ENCODE peak calls at places on chromosomes 13 and 19, in seven cellular contexts. E is spleen, G is NCI-H1105 treated with DMSO at 0.1 percent for 48 hours, K is fibroblast of lung, Z is NCI-H187, C is T-helper 22 cell, I is neuronal stem cell. A is an unnamed sample.

GRCh38 chr19:35268546-35269424 is at the start of gene USF2:
- DNase-seq in E (peak; percentile 94), G (peak; percentile 67), K (peak; percentile 62), Z (no peak), C (peak; percentile 58), I (peak; percentile 48), A (peak; percentile 26)

GRCh38 chr13:110109140-110109783 is 197.7 kb downstream of the COL4A1 start:
- DNase-seq in E (no peak), G (no peak), K (no peak), Z (no peak), C (no peak), I (no peak), A (no peak)

GRCh38 chr19:4795400-4795799 is 3.9 kb downstream of the FEM1A start:
- DNase-seq in E (no peak), G (no peak), K (peak; percentile 50), Z (no peak), C (no peak), I (no peak), A (no peak)

GRCh38 chr13:34620073-34620858 is 321.8 kb upstream of the NBEA start:
- DNase-seq in E (no peak), G (peak; percentile 24), K (no peak), Z (no peak), C (no peak), I (no peak), A (no peak)

GRCh38 chr13:110137677-110138008 is 169.3 kb downstream of the COL4A1 start:
- DNase-seq in E (no peak), G (peak; percentile 87), K (no peak), Z (no peak), C (no peak), I (no peak), A (no peak)

GRCh38 chr19:15118248-15118647 is 11.0 kb downstream of the SYDE1 start:
- DNase-seq in E (no peak), G (no peak), K (no peak), Z (no peak), C (no peak), I (no peak), A (peak; percentile 54)

GRCh38 chr19:2906631-2907195 is 6.0 kb downstream of the ZNF57 start:
- DNase-seq in E (no peak), G (no peak), K (no peak), Z (no peak), C (no peak), I (no peak), A (no peak)

GRCh38 chr13:75467009-75467728 is 14.8 kb downstream of the TBC1D4 start:
- DNase-seq in E (no peak), G (no peak), K (no peak), Z (no peak), C (no peak), I (no peak), A (no peak)

GRCh38 chr19:4363571-4364304 is 20.4 kb downstream of the MPND start:
- DNase-seq in E (peak; percentile 74), G (no peak), K (no peak), Z (no peak), C (no peak), I (no peak), A (peak; percentile 87)

GRCh38 chr13:81888855-81889254 is 1547.9 kb upstream of the SPRY2 start:
- DNase-seq in E (no peak), G (no peak), K (no peak), Z (no peak), C (no peak), I (no peak), A (no peak)

GRCh38 chr19:40771101-40771539 is 4.2 kb upstream of the MIA start:
- DNase-seq in E (no peak), G (no peak), K (no peak), Z (no peak), C (no peak), I (no peak), A (no peak)

GRCh38 chr13:65856464-65856863 is 1373.7 kb downstream of the PCDH9 start:
- DNase-seq in E (no peak), G (no peak), K (peak; percentile 58), Z (no peak), C (no peak), I (no peak), A (no peak)

GRCh38 chr19:37346091-37346490 is 24.8 kb upstream of the ZNF527 start:
- DNase-seq in E (no peak), G (no peak), K (no peak), Z (no peak), C (no peak), I (no peak), A (no peak)

GRCh38 chr19:48819366-48819816 is 8.6 kb upstream of the BCAT2 start:
- DNase-seq in E (no peak), G (no peak), K (peak; percentile 70), Z (no peak), C (no peak), I (no peak), A (no peak)

GRCh38 chr13:43573787-43574562 is 212.8 kb downstream of the ENOX1 start:
- DNase-seq in E (no peak), G (no peak), K (peak; percentile 28), Z (no peak), C (no peak), I (no peak), A (no peak)

GRCh38 chr19:13692096-13692495 is 72.2 kb upstream of the MRI1 start:
- DNase-seq in E (no peak), G (peak; percentile 61), K (peak; percentile 84), Z (no peak), C (no peak), I (no peak), A (no peak)

GRCh38 chr19:6739884-6740588 is 556 bp downstream of the TRIP10 start:
- DNase-seq in E (peak; percentile 82), G (no peak), K (no peak), Z (no peak), C (no peak), I (no peak), A (no peak)

GRCh38 chr19:33953023-33953422 is 156.4 kb downstream of the KCTD15 start:
- DNase-seq in E (no peak), G (no peak), K (no peak), Z (no peak), C (no peak), I (no peak), A (no peak)

GRCh38 chr19:32819415-32820400 is 49.9 kb downstream of the SLC7A9 start:
- DNase-seq in E (no peak), G (no peak), K (no peak), Z (peak; percentile 16), C (no peak), I (no peak), A (peak; percentile 46)

GRCh38 chr13:45873491-45874360 is 22.2 kb upstream of the SIAH3 start:
- DNase-seq in E (no peak), G (no peak), K (peak; percentile 42), Z (no peak), C (no peak), I (no peak), A (no peak)

GRCh38 chr13:36520111-36520510 is 87.8 kb downstream of the CCNA1 start:
- DNase-seq in E (no peak), G (no peak), K (peak; percentile 30), Z (no peak), C (no peak), I (no peak), A (no peak)

GRCh38 chr19:52584686-52585085 is 14.6 kb downstream of the ZNF701 start:
- DNase-seq in E (no peak), G (no peak), K (no peak), Z (no peak), C (no peak), I (no peak), A (no peak)

GRCh38 chr19:37991176-37991835 is 84.3 kb downstream of the SIPA1L3 start:
- DNase-seq in E (peak; percentile 47), G (no peak), K (no peak), Z (no peak), C (no peak), I (no peak), A (no peak)

GRCh38 chr13:46749951-46750350 is 47.0 kb downstream of the ESD start:
- DNase-seq in E (no peak), G (no peak), K (peak; percentile 80), Z (no peak), C (no peak), I (no peak), A (no peak)

GRCh38 chr13:62250501-62251175 is 835.0 kb upstream of the PCDH20 start:
- DNase-seq in E (no peak), G (no peak), K (peak; percentile 6), Z (no peak), C (no peak), I (no peak), A (no peak)

GRCh38 chr19:38721496-38721895 is 22.8 kb downstream of the CAPN12 start:
- DNase-seq in E (no peak), G (no peak), K (no peak), Z (no peak), C (no peak), I (no peak), A (no peak)

GRCh38 chr13:65697843-65698242 is 1532.3 kb downstream of the PCDH9 start:
- DNase-seq in E (no peak), G (no peak), K (no peak), Z (no peak), C (no peak), I (no peak), A (no peak)

GRCh38 chr13:108326318-108326717 is 56.8 kb downstream of the TNFSF13B start:
- DNase-seq in E (peak; percentile 80), G (no peak), K (no peak), Z (no peak), C (no peak), I (no peak), A (no peak)

GRCh38 chr13:28047784-28048388 is 52.5 kb downstream of the FLT3 start:
- DNase-seq in E (no peak), G (no peak), K (peak; percentile 9), Z (no peak), C (no peak), I (no peak), A (no peak)

GRCh38 chr13:100381595-100382224 is 206.9 kb downstream of the GGACT start:
- DNase-seq in E (no peak), G (no peak), K (peak; percentile 20), Z (no peak), C (no peak), I (no peak), A (no peak)

GRCh38 chr13:59088716-59089115 is 1075.0 kb downstream of the DIAPH3 start:
- DNase-seq in E (no peak), G (no peak), K (peak; percentile 91), Z (no peak), C (no peak), I (no peak), A (no peak)

GRCh38 chr19:10519421-10519820 is 2.2 kb upstream of the S1PR5 start:
- DNase-seq in E (no peak), G (no peak), K (no peak), Z (no peak), C (no peak), I (no peak), A (no peak)

GRCh38 chr19:2332341-2333026 is 4.0 kb downstream of the SPPL2B start:
- DNase-seq in E (peak; percentile 93), G (peak; percentile 83), K (no peak), Z (peak; percentile 81), C (no peak), I (no peak), A (no peak)

GRCh38 chr19:3617463-3617862 is 9.1 kb downstream of the CACTIN start:
- DNase-seq in E (no peak), G (no peak), K (no peak), Z (no peak), C (no peak), I (no peak), A (peak; percentile 59)

GRCh38 chr13:45731455-45731854 is 29.3 kb downstream of the CBY2 start:
- DNase-seq in E (no peak), G (no peak), K (no peak), Z (no peak), C (no peak), I (no peak), A (no peak)

GRCh38 chr13:113915012-113915763 is 51.3 kb upstream of the GAS6 start:
- DNase-seq in E (no peak), G (peak; percentile 22), K (no peak), Z (no peak), C (no peak), I (no peak), A (no peak)